ENCODE peak calls at places on chromosomes 13 and 19, in nine cellular contexts. One of them, this sample, is unnamed.

GRCh38 chr19:3832001-3832400 is 36.8 kb downstream of the ZFR2 start:
- DNase-seq in neuronal stem cell: no peak
- DNase-seq in OCI-LY7: no peak
- DNase-seq in sigmoid colon: no peak
- DNase-seq in body of pancreas: no peak
- DNase-seq in lower leg skin: no peak
- DNase-seq in upper lobe of right lung: no peak
- DNase-seq in CD8-positive, alpha-beta memory T cell: no peak
- DNase-seq in heart right ventricle: no peak
- DNase-seq in this sample: no peak

GRCh38 chr13:64158910-64159309 is 2743.3 kb upstream of the PCDH20 start:
- DNase-seq in heart right ventricle: no peak
- DNase-seq in sigmoid colon: no peak
- DNase-seq in OCI-LY7: no peak
- DNase-seq in body of pancreas: no peak
- DNase-seq in upper lobe of right lung: no peak
- DNase-seq in lower leg skin: no peak
- DNase-seq in neuronal stem cell: no peak
- DNase-seq in CD8-positive, alpha-beta memory T cell: no peak
- DNase-seq in this sample: no peak

GRCh38 chr19:48630289-48631036 is 6.7 kb downstream of the DBP start:
- DNase-seq in body of pancreas: peak; percentile 65
- DNase-seq in CD8-positive, alpha-beta memory T cell: no peak
- DNase-seq in sigmoid colon: peak; percentile 91
- DNase-seq in upper lobe of right lung: peak; percentile 78
- DNase-seq in heart right ventricle: peak; percentile 88
- DNase-seq in neuronal stem cell: no peak
- DNase-seq in lower leg skin: peak; percentile 96
- DNase-seq in OCI-LY7: no peak
- DNase-seq in this sample: no peak

GRCh38 chr13:112066624-112067004 is 335 bp upstream of the SOX1 start:
- DNase-seq in lower leg skin: peak; percentile 82
- DNase-seq in OCI-LY7: no peak
- DNase-seq in body of pancreas: peak; percentile 29
- DNase-seq in sigmoid colon: no peak
- DNase-seq in upper lobe of right lung: no peak
- DNase-seq in neuronal stem cell: peak; percentile 88
- DNase-seq in CD8-positive, alpha-beta memory T cell: peak; percentile 51
- DNase-seq in heart right ventricle: peak; percentile 55
- DNase-seq in this sample: no peak

GRCh38 chr13:40922437-40923040 is 96.6 kb downstream of the ELF1 start:
- DNase-seq in heart right ventricle: peak; percentile 18
- DNase-seq in upper lobe of right lung: peak; percentile 65
- DNase-seq in OCI-LY7: no peak
- DNase-seq in neuronal stem cell: peak; percentile 2
- DNase-seq in CD8-positive, alpha-beta memory T cell: no peak
- DNase-seq in sigmoid colon: no peak
- DNase-seq in lower leg skin: no peak
- DNase-seq in body of pancreas: no peak
- DNase-seq in this sample: no peak

GRCh38 chr19:16405797-16406196 is 66.0 kb downstream of the EPS15L1 start:
- DNase-seq in body of pancreas: no peak
- DNase-seq in CD8-positive, alpha-beta memory T cell: no peak
- DNase-seq in lower leg skin: no peak
- DNase-seq in OCI-LY7: no peak
- DNase-seq in heart right ventricle: no peak
- DNase-seq in neuronal stem cell: no peak
- DNase-seq in upper lobe of right lung: no peak
- DNase-seq in sigmoid colon: no peak
- DNase-seq in this sample: no peak

GRCh38 chr19:2603320-2603719 is 99.2 kb downstream of the GNG7 start:
- DNase-seq in CD8-positive, alpha-beta memory T cell: no peak
- DNase-seq in upper lobe of right lung: no peak
- DNase-seq in body of pancreas: peak; percentile 15
- DNase-seq in OCI-LY7: no peak
- DNase-seq in sigmoid colon: peak; percentile 78
- DNase-seq in heart right ventricle: peak; percentile 70
- DNase-seq in neuronal stem cell: no peak
- DNase-seq in lower leg skin: peak; percentile 94
- DNase-seq in this sample: no peak

GRCh38 chr19:14138576-14139265 is 2.3 kb upstream of the ASF1B start:
- DNase-seq in OCI-LY7: no peak
- DNase-seq in sigmoid colon: no peak
- DNase-seq in CD8-positive, alpha-beta memory T cell: no peak
- DNase-seq in neuronal stem cell: no peak
- DNase-seq in body of pancreas: no peak
- DNase-seq in lower leg skin: no peak
- DNase-seq in heart right ventricle: no peak
- DNase-seq in upper lobe of right lung: no peak
- DNase-seq in this sample: peak; percentile 3

GRCh38 chr13:110965038-110965754 is 50.3 kb upstream of the ANKRD10 start:
- DNase-seq in CD8-positive, alpha-beta memory T cell: no peak
- DNase-seq in lower leg skin: no peak
- DNase-seq in OCI-LY7: no peak
- DNase-seq in heart right ventricle: no peak
- DNase-seq in sigmoid colon: no peak
- DNase-seq in body of pancreas: peak; percentile 8
- DNase-seq in neuronal stem cell: no peak
- DNase-seq in upper lobe of right lung: no peak
- DNase-seq in this sample: peak; percentile 93

GRCh38 chr19:11130824-11131455 is 24.6 kb downstream of the SPC24 start:
- DNase-seq in lower leg skin: peak; percentile 96
- DNase-seq in heart right ventricle: peak; percentile 83
- DNase-seq in upper lobe of right lung: peak; percentile 83
- DNase-seq in neuronal stem cell: no peak
- DNase-seq in OCI-LY7: peak; percentile 71
- DNase-seq in CD8-positive, alpha-beta memory T cell: peak; percentile 54
- DNase-seq in body of pancreas: peak; percentile 84
- DNase-seq in sigmoid colon: peak; percentile 94
- DNase-seq in this sample: no peak

GRCh38 chr13:22095794-22096193 is 424.9 kb downstream of the FGF9 start:
- DNase-seq in CD8-positive, alpha-beta memory T cell: no peak
- DNase-seq in heart right ventricle: no peak
- DNase-seq in OCI-LY7: no peak
- DNase-seq in neuronal stem cell: no peak
- DNase-seq in sigmoid colon: no peak
- DNase-seq in upper lobe of right lung: no peak
- DNase-seq in lower leg skin: no peak
- DNase-seq in body of pancreas: no peak
- DNase-seq in this sample: no peak

GRCh38 chr19:33005440-33005839 is 33.4 kb downstream of the FAAP24 start:
- DNase-seq in sigmoid colon: no peak
- DNase-seq in CD8-positive, alpha-beta memory T cell: no peak
- DNase-seq in OCI-LY7: no peak
- DNase-seq in lower leg skin: no peak
- DNase-seq in upper lobe of right lung: no peak
- DNase-seq in heart right ventricle: no peak
- DNase-seq in body of pancreas: no peak
- DNase-seq in neuronal stem cell: no peak
- DNase-seq in this sample: peak; percentile 50

GRCh38 chr19:15684828-15685227 is 11.9 kb downstream of the CYP4F12 start:
- DNase-seq in lower leg skin: no peak
- DNase-seq in upper lobe of right lung: no peak
- DNase-seq in heart right ventricle: no peak
- DNase-seq in body of pancreas: no peak
- DNase-seq in CD8-positive, alpha-beta memory T cell: no peak
- DNase-seq in sigmoid colon: no peak
- DNase-seq in neuronal stem cell: no peak
- DNase-seq in OCI-LY7: no peak
- DNase-seq in this sample: no peak

GRCh38 chr13:27280009-27280646 is 9.5 kb downstream of the RASL11A start:
- DNase-seq in neuronal stem cell: no peak
- DNase-seq in CD8-positive, alpha-beta memory T cell: no peak
- DNase-seq in upper lobe of right lung: no peak
- DNase-seq in body of pancreas: no peak
- DNase-seq in sigmoid colon: no peak
- DNase-seq in heart right ventricle: no peak
- DNase-seq in OCI-LY7: no peak
- DNase-seq in lower leg skin: no peak
- DNase-seq in this sample: no peak

GRCh38 chr19:39167461-39168257 is 29.1 kb upstream of the NCCRP1 start:
- DNase-seq in neuronal stem cell: no peak
- DNase-seq in body of pancreas: peak; percentile 70
- DNase-seq in lower leg skin: no peak
- DNase-seq in heart right ventricle: no peak
- DNase-seq in sigmoid colon: no peak
- DNase-seq in upper lobe of right lung: peak; percentile 89
- DNase-seq in CD8-positive, alpha-beta memory T cell: no peak
- DNase-seq in OCI-LY7: no peak
- DNase-seq in this sample: peak; percentile 60
- H3K4me3 ChIP-seq in neuronal stem cell: no peak overlapping the region
- H3K4me3 ChIP-seq in body of pancreas: no peak overlapping the region
- H3K4me3 ChIP-seq in lower leg skin: no peak overlapping the region
- H3K4me3 ChIP-seq in heart right ventricle: no peak overlapping the region
- H3K4me3 ChIP-seq in sigmoid colon: no peak overlapping the region
- H3K4me3 ChIP-seq in upper lobe of right lung: peak overlapping the region; percentile 39
- H3K4me3 ChIP-seq in CD8-positive, alpha-beta memory T cell: no peak overlapping the region
- H3K4me3 ChIP-seq in OCI-LY7: no peak overlapping the region
- H3K4me3 ChIP-seq in this sample: peak overlapping the region; percentile 40

GRCh38 chr13:19960673-19961015 is 2.1 kb downstream of the ZMYM2 start:
- DNase-seq in lower leg skin: no peak
- DNase-seq in body of pancreas: no peak
- DNase-seq in sigmoid colon: no peak
- DNase-seq in OCI-LY7: no peak
- DNase-seq in CD8-positive, alpha-beta memory T cell: no peak
- DNase-seq in heart right ventricle: no peak
- DNase-seq in upper lobe of right lung: no peak
- DNase-seq in neuronal stem cell: no peak
- DNase-seq in this sample: peak; percentile 11

GRCh38 chr13:19962894-19963293 is 4.4 kb downstream of the ZMYM2 start:
- DNase-seq in upper lobe of right lung: peak; percentile 55
- DNase-seq in OCI-LY7: no peak
- DNase-seq in CD8-positive, alpha-beta memory T cell: no peak
- DNase-seq in body of pancreas: no peak
- DNase-seq in heart right ventricle: no peak
- DNase-seq in lower leg skin: no peak
- DNase-seq in sigmoid colon: no peak
- DNase-seq in neuronal stem cell: no peak
- DNase-seq in this sample: no peak

GRCh38 chr13:19961924-19962323 is 3.4 kb downstream of the ZMYM2 start:
- DNase-seq in neuronal stem cell: no peak
- DNase-seq in upper lobe of right lung: no peak
- DNase-seq in heart right ventricle: no peak
- DNase-seq in lower leg skin: no peak
- DNase-seq in sigmoid colon: no peak
- DNase-seq in body of pancreas: no peak
- DNase-seq in CD8-positive, alpha-beta memory T cell: no peak
- DNase-seq in OCI-LY7: no peak
- DNase-seq in this sample: peak; percentile 34

GRCh38 chr13:19959831-19960672 is 1.5 kb downstream of the ZMYM2 start:
- DNase-seq in upper lobe of right lung: peak; percentile 92
- DNase-seq in heart right ventricle: peak; percentile 78
- DNase-seq in CD8-positive, alpha-beta memory T cell: peak; percentile 86
- DNase-seq in sigmoid colon: peak; percentile 93
- DNase-seq in lower leg skin: peak; percentile 96
- DNase-seq in body of pancreas: peak; percentile 94
- DNase-seq in neuronal stem cell: peak; percentile 77
- DNase-seq in OCI-LY7: peak; percentile 94
- DNase-seq in this sample: peak; percentile 88

DNA sequence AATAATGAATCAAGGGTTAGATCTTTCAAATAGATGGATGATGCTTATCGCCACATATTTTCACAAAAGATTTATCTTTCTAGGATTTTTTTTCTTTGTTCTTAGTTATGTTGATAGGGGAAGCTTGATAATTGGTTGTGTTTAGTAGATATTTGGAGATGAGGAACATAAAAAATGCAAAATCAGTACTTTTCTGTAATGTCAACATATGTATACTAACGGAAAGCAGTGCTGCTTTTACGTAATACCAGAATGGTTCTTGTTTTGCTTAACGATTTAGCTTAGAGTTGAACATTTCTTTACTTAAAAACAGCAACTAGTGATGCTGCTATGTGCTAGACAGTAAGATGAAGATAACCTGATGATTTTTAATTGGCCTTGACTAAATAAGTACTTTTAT is 3.0 kb downstream of the ZMYM2 start:
- DNase-seq in CD8-positive, alpha-beta memory T cell: no peak
- DNase-seq in lower leg skin: no peak
- DNase-seq in neuronal stem cell: no peak
- DNase-seq in heart right ventricle: no peak
- DNase-seq in sigmoid colon: no peak
- DNase-seq in body of pancreas: no peak
- DNase-seq in upper lobe of right lung: no peak
- DNase-seq in OCI-LY7: no peak
- DNase-seq in this sample: no peak
- H3K4me3 ChIP-seq in CD8-positive, alpha-beta memory T cell: no peak overlapping the region
- H3K4me3 ChIP-seq in lower leg skin: no peak overlapping the region
- H3K4me3 ChIP-seq in neuronal stem cell: no peak overlapping the region
- H3K4me3 ChIP-seq in heart right ventricle: no peak overlapping the region
- H3K4me3 ChIP-seq in sigmoid colon: no peak overlapping the region
- H3K4me3 ChIP-seq in body of pancreas: no peak overlapping the region
- H3K4me3 ChIP-seq in upper lobe of right lung: no peak overlapping the region
- H3K4me3 ChIP-seq in OCI-LY7: peak overlapping the region; percentile 11
- H3K4me3 ChIP-seq in this sample: no peak overlapping the region

GRCh38 chr13:43057653-43058317 is 34.4 kb downstream of the DNAJC15 start:
- DNase-seq in heart right ventricle: no peak
- DNase-seq in upper lobe of right lung: no peak
- DNase-seq in lower leg skin: no peak
- DNase-seq in body of pancreas: no peak
- DNase-seq in OCI-LY7: peak; percentile 23
- DNase-seq in sigmoid colon: no peak
- DNase-seq in neuronal stem cell: no peak
- DNase-seq in CD8-positive, alpha-beta memory T cell: peak; percentile 32
- DNase-seq in this sample: no peak
- H3K4me3 ChIP-seq in heart right ventricle: no peak overlapping the region
- H3K4me3 ChIP-seq in upper lobe of right lung: no peak overlapping the region
- H3K4me3 ChIP-seq in lower leg skin: no peak overlapping the region
- H3K4me3 ChIP-seq in body of pancreas: no peak overlapping the region
- H3K4me3 ChIP-seq in OCI-LY7: no peak overlapping the region
- H3K4me3 ChIP-seq in sigmoid colon: no peak overlapping the region
- H3K4me3 ChIP-seq in neuronal stem cell: no peak overlapping the region
- H3K4me3 ChIP-seq in CD8-positive, alpha-beta memory T cell: no peak overlapping the region
- H3K4me3 ChIP-seq in this sample: no peak overlapping the region

DNA sequence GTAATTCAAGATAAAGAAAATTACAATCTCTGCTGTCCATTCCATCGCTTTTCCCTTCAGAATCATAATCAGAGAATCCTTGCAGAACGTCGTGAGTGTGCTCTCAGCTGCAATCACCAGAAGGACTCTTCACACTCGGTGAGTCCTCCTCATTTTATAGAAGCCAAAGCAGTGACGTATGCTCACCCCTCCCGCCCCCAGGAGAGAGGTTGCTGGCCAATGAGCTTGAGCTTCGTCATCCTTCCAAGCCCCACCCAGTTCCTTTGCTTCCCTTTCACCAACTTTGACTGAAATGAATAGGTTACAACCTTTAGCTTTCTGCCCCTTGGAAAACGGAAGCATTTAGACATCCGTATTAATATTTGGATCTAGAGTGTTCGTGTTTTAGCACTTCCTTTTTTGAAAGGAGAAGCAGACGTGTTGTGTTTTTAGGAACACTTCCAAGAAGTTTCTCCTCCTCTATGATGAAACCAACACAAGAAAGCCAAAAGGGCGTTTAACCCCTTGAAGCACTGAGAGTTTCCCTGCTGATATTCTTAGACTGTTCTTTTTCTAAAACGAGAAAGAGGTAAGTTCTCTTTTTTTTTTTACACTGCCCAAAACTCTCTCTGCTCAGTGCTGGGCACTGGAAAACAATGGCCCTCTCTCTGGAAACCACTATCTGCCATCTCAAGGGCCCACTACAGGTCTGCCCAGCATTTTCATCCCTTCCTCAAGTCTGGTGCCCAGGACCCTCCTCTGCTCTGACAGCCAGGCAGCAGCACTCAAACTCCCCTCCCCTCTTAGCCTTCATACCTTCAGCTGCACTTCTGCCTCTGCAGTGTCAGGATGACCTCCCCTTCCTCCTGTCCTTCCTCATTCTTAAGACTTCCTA is 44.3 kb upstream of the CEACAM21 start:
- DNase-seq in neuronal stem cell: no peak
- DNase-seq in OCI-LY7: peak; percentile 90
- DNase-seq in heart right ventricle: peak; percentile 69
- DNase-seq in CD8-positive, alpha-beta memory T cell: peak; percentile 77
- DNase-seq in upper lobe of right lung: peak; percentile 83
- DNase-seq in sigmoid colon: peak; percentile 82
- DNase-seq in body of pancreas: peak; percentile 82
- DNase-seq in lower leg skin: peak; percentile 97
- DNase-seq in this sample: peak; percentile 45
- H3K4me3 ChIP-seq in neuronal stem cell: no peak overlapping the region
- H3K4me3 ChIP-seq in OCI-LY7: peak overlapping the region; percentile 70
- H3K4me3 ChIP-seq in heart right ventricle: no peak overlapping the region
- H3K4me3 ChIP-seq in CD8-positive, alpha-beta memory T cell: peak overlapping the region; percentile 52
- H3K4me3 ChIP-seq in upper lobe of right lung: peak overlapping the region; percentile 39
- H3K4me3 ChIP-seq in sigmoid colon: no peak overlapping the region
- H3K4me3 ChIP-seq in body of pancreas: no peak overlapping the region
- H3K4me3 ChIP-seq in lower leg skin: no peak overlapping the region
- H3K4me3 ChIP-seq in this sample: no peak overlapping the region

This sample was measured in bronchial epithelial cell.